ENCODE peak calls at places on chromosome 21, in four cellular contexts. One of them, this sample, is unnamed.

GRCh38 chr21:18759751-18760161 is 356.2 kb upstream of the TMPRSS15 start:
- DNase-seq in K562: no peak
- DNase-seq in Panc1: no peak
- DNase-seq in HCT116: no peak
- DNase-seq in this sample: no peak

GRCh38 chr21:26769613-26770188 is 75.5 kb downstream of the ADAMTS1 start:
- DNase-seq in K562: no peak
- DNase-seq in HCT116: no peak
- DNase-seq in Panc1: no peak
- DNase-seq in this sample: no peak

GRCh38 chr21:36076878-36077658 is 7.2 kb downstream of the CBR1 start:
- DNase-seq in K562: peak
- DNase-seq in HCT116: no peak
- DNase-seq in Panc1: no peak
- DNase-seq in this sample: no peak

GRCh38 chr21:15967661-15968060 is 237.9 kb downstream of the USP25 start:
- DNase-seq in HCT116: no peak
- DNase-seq in K562: no peak
- DNase-seq in Panc1: no peak
- DNase-seq in this sample: no peak

GRCh38 chr21:45980697-45981096 is 873 bp upstream of the COL6A1 start:
- DNase-seq in K562: no peak
- DNase-seq in Panc1: no peak
- DNase-seq in HCT116: no peak
- DNase-seq in this sample: no peak

GRCh38 chr21:39562791-39563770 is 49.7 kb upstream of the B3GALT5 start:
- DNase-seq in Panc1: no peak
- DNase-seq in K562: no peak
- DNase-seq in HCT116: no peak
- DNase-seq in this sample: no peak

GRCh38 chr21:46250146-46250725 is 21.7 kb upstream of the LSS start:
- DNase-seq in K562: no peak
- DNase-seq in Panc1: no peak
- DNase-seq in HCT116: no peak
- DNase-seq in this sample: no peak

GRCh38 chr21:26425576-26425975 is 147.5 kb downstream of the CYYR1 start:
- DNase-seq in HCT116: no peak
- DNase-seq in K562: no peak
- DNase-seq in Panc1: no peak
- DNase-seq in this sample: no peak

GRCh38 chr21:39087976-39088370 is 95.3 kb downstream of the PSMG1 start:
- DNase-seq in Panc1: no peak
- DNase-seq in K562: no peak
- DNase-seq in HCT116: no peak
- DNase-seq in this sample: no peak

GRCh38 chr21:18248171-18248570 is 3.5 kb downstream of the CHODL start:
- DNase-seq in HCT116: no peak
- DNase-seq in K562: no peak
- DNase-seq in Panc1: no peak
- DNase-seq in this sample: no peak

GRCh38 chr21:40616377-40616704 is 230.6 kb downstream of the DSCAM start:
- DNase-seq in HCT116: no peak
- DNase-seq in Panc1: no peak
- DNase-seq in K562: no peak
- DNase-seq in this sample: no peak

GRCh38 chr21:34154878-34155277 is 81.5 kb downstream of the MRPS6 start:
- DNase-seq in Panc1: no peak
- DNase-seq in K562: no peak
- DNase-seq in HCT116: no peak
- DNase-seq in this sample: no peak
- TF ChIP-seq TCF7L2 in Panc1: no peak
- TF ChIP-seq TCF7L2 in K562: no peak
- TF ChIP-seq TCF7L2 in HCT116: no peak
- TF ChIP-seq TCF7L2 in this sample: no peak

DNA sequence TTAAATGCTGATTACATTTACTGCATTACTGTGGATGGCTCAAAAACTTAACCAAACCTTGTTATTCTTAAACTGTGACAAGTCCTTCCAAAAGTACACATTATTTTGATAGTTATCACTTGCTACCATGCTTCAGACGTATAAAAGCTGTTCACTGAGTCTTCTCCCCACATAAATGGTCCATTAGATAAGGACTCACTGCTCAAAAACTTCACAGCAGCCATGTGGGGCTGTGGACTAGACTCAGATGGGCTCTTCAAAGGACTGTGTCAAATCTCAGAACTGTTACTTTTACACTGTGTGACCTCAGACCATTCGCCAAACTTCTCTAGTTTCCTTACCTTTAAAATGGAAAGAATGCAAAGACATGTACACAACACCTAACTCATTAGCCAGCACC is 11.6 kb downstream of the SCAF4 start:
- DNase-seq in Panc1: no peak
- DNase-seq in HCT116: no peak
- DNase-seq in K562: peak
- DNase-seq in this sample: no peak
- TF ChIP-seq TCF7L2 in Panc1: no peak
- TF ChIP-seq TCF7L2 in HCT116: no peak
- TF ChIP-seq TCF7L2 in K562: no peak
- TF ChIP-seq TCF7L2 in this sample: no peak

DNA sequence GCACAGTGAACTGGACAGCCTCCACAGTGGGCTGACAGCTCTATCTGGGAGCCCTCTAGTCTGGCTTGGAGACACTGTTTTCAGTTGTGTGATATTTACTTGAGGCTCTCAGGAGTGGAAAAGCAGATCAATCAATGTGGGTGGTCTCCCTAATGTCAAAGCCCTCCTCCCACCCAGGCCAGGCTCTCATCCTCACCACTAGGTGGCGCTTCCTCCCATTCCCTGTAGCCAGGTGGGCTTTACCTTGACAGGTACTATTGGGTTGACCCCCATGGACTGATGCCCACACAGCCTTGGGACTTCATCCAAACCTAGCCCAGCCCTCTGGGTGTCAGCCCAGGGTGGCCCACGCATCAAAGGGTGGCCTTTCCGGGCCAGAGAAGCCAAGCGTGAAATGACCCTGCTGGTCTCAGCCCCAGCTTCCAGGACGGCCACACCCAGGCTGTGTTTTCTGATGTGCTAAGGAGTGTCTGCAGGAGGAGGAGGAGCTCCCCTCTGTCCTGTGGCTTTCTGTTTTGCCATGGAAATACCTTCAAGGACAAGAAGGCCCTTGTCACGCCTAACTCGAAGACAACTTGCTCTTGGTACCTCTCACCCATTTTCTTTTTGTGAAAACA is 54.0 kb downstream of the CLIC6 start:
- DNase-seq in K562: peak
- DNase-seq in Panc1: peak
- DNase-seq in HCT116: no peak
- DNase-seq in this sample: no peak
- TF ChIP-seq TCF7L2 in K562: no peak
- TF ChIP-seq TCF7L2 in Panc1: no peak
- TF ChIP-seq TCF7L2 in HCT116: peak
- TF ChIP-seq TCF7L2 in this sample: no peak

GRCh38 chr21:27771938-27772505 is 805.1 kb upstream of the ADAMTS5 start:
- DNase-seq in Panc1: no peak
- DNase-seq in K562: no peak
- DNase-seq in HCT116: no peak
- DNase-seq in this sample: no peak

GRCh38 chr21:27769763-27770162 is 802.9 kb upstream of the ADAMTS5 start:
- DNase-seq in K562: no peak
- DNase-seq in HCT116: no peak
- DNase-seq in Panc1: no peak
- DNase-seq in this sample: no peak

GRCh38 chr21:27776925-27777553 is 810.2 kb upstream of the ADAMTS5 start:
- DNase-seq in K562: no peak
- DNase-seq in HCT116: no peak
- DNase-seq in Panc1: no peak
- DNase-seq in this sample: no peak

DNA sequence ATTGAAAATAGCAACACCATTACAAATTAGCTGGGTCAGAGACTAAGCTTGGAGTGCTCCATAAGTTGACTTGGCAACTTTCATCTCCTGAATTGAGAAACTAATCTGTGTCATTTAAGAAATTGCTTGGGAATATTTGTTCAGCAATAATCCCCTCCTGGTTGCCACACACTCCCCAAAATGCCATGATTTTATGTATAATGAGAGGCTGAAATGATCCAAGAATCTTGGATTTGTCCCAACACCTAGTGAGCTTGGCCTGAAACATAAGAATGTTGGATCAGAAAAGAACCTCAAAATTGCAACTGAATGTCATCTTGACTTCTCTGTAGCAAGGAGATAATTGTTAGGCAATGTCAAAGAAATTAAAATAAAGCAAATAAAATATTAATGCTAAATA is 805.9 kb upstream of the ADAMTS5 start:
- DNase-seq in HCT116: no peak
- DNase-seq in Panc1: no peak
- DNase-seq in K562: no peak
- DNase-seq in this sample: no peak
- TF ChIP-seq TCF7L2 in HCT116: no peak
- TF ChIP-seq TCF7L2 in Panc1: no peak
- TF ChIP-seq TCF7L2 in K562: no peak
- TF ChIP-seq TCF7L2 in this sample: no peak

GRCh38 chr21:42757826-42758655 is 104.6 kb downstream of the PDE9A start:
- DNase-seq in K562: no peak
- DNase-seq in Panc1: no peak
- DNase-seq in HCT116: no peak
- DNase-seq in this sample: no peak

GRCh38 chr21:42759594-42759927 is 106.1 kb downstream of the PDE9A start:
- DNase-seq in Panc1: no peak
- DNase-seq in HCT116: no peak
- DNase-seq in K562: no peak
- DNase-seq in this sample: no peak

GRCh38 chr21:42760361-42760970 is 107.0 kb downstream of the PDE9A start:
- DNase-seq in K562: no peak
- DNase-seq in Panc1: no peak
- DNase-seq in HCT116: no peak
- DNase-seq in this sample: no peak

GRCh38 chr21:42757422-42757821 is 104.0 kb downstream of the PDE9A start:
- DNase-seq in HCT116: no peak
- DNase-seq in Panc1: no peak
- DNase-seq in K562: no peak
- DNase-seq in this sample: no peak

GRCh38 chr21:42758721-42759593 is 105.5 kb downstream of the PDE9A start:
- DNase-seq in K562: no peak
- DNase-seq in HCT116: no peak
- DNase-seq in Panc1: no peak
- DNase-seq in this sample: no peak
- TF ChIP-seq TCF7L2 in K562: no peak
- TF ChIP-seq TCF7L2 in HCT116: no peak
- TF ChIP-seq TCF7L2 in Panc1: no peak
- TF ChIP-seq TCF7L2 in this sample: no peak

GRCh38 chr21:30164796-30165195 is 1.8 kb downstream of the CLDN17 start:
- DNase-seq in K562: no peak
- DNase-seq in HCT116: no peak
- DNase-seq in Panc1: no peak
- DNase-seq in this sample: no peak

GRCh38 chr21:30168086-30168485 is 1.5 kb upstream of the CLDN17 start:
- DNase-seq in K562: no peak
- DNase-seq in Panc1: no peak
- DNase-seq in HCT116: no peak
- DNase-seq in this sample: no peak

GRCh38 chr21:30166705-30167104 is at the start of gene CLDN17:
- DNase-seq in HCT116: no peak
- DNase-seq in K562: no peak
- DNase-seq in Panc1: no peak
- DNase-seq in this sample: no peak

GRCh38 chr21:30166171-30166570 is 434 bp downstream of the CLDN17 start:
- DNase-seq in HCT116: no peak
- DNase-seq in K562: no peak
- DNase-seq in Panc1: no peak
- DNase-seq in this sample: no peak
- TF ChIP-seq TCF7L2 in HCT116: no peak
- TF ChIP-seq TCF7L2 in K562: no peak
- TF ChIP-seq TCF7L2 in Panc1: no peak
- TF ChIP-seq TCF7L2 in this sample: no peak

DNA sequence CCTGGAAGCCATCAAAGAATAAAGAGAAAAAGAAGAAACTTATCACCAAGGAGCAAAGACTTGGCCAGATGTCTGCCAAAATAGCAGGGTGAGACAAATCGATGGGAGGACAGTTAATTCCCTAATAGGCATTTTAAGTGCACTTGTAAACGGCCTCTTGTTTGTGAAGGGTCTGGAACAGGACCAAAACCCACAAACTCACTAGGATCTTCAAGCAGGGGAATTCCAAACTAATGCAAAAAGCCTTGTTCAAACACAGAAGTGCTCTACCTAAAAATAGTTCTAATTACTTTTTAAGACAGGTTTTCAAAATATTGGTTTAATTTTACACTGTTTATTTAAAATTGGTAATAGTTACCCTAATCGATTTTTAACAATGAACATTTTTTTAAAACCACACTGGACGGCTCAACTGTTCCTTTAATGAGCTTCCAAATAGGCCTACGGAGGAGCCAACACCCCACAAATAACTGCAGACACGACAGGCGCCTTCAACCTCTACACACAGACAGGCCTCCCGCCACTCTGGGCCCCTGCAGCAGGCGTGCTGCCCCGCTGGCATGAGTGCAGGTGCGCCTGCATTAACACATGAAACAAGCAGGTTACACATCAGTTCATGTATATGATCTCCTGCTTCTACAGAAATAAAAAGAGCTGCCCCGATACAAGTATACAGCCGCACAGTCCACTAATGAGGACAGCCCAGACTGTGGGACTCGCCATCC is 15.8 kb downstream of the UBE2G2 start:
- DNase-seq in K562: no peak
- DNase-seq in HCT116: no peak
- DNase-seq in Panc1: no peak
- DNase-seq in this sample: no peak
- TF ChIP-seq TCF7L2 in K562: no peak
- TF ChIP-seq TCF7L2 in HCT116: no peak
- TF ChIP-seq TCF7L2 in Panc1: no peak
- TF ChIP-seq TCF7L2 in this sample: no peak

GRCh38 chr21:43341349-43342163 is 85.4 kb downstream of the SIK1 start:
- DNase-seq in Panc1: no peak
- DNase-seq in HCT116: no peak
- DNase-seq in K562: no peak
- DNase-seq in this sample: no peak
- TF ChIP-seq TCF7L2 in Panc1: no peak
- TF ChIP-seq TCF7L2 in HCT116: no peak
- TF ChIP-seq TCF7L2 in K562: no peak
- TF ChIP-seq TCF7L2 in this sample: no peak

This sample was measured in HepG2.